ENCODE peak calls at places on chromosomes 13 and 19, in ten cellular contexts. Y, J, X, V, Z, M, I, H, E and T are unnamed samples.

GRCh38 chr19:10544753-10545251 is 1.1 kb downstream of the ATG4D start:
- DNase-seq in H (no peak), Z (no peak), I (no peak), M (no peak), V (no peak), E (no peak), J (no peak), Y (no peak), X (no peak), T (no peak)

GRCh38 chr19:35790981-35791813 is 15.8 kb downstream of the ARHGAP33 start:
- DNase-seq in Y (no peak), J (peak), V (no peak), H (no peak), I (no peak), Z (no peak), E (no peak), X (no peak), M (no peak), T (no peak)

GRCh38 chr19:18772620-18773587 is 18.2 kb downstream of the COMP start:
- DNase-seq in Z (no peak), H (no peak), X (no peak), E (no peak), M (no peak), J (peak), V (no peak), Y (no peak), I (no peak), T (peak)

GRCh38 chr13:112776354-112776753 is 86.5 kb downstream of the ATP11A start:
- DNase-seq in Y (no peak), X (no peak), H (no peak), I (no peak), E (no peak), Z (no peak), J (no peak), M (no peak), V (no peak), T (no peak)

GRCh38 chr13:21670006-21670882 is 629 bp upstream of the FGF9 start:
- DNase-seq in I (no peak), J (peak), X (peak), E (peak), H (peak), Z (peak), Y (no peak), M (peak), V (peak), T (no peak)

GRCh38 chr19:2034729-2035589 is 16.1 kb downstream of the MKNK2 start:
- DNase-seq in Z (peak), H (peak), I (peak), J (peak), V (no peak), E (peak), X (no peak), M (peak), Y (peak), T (peak)

GRCh38 chr13:49303533-49304252 is 56.0 kb downstream of the CDADC1 start:
- DNase-seq in H (no peak), Y (no peak), I (no peak), X (peak), M (no peak), J (peak), V (no peak), E (no peak), Z (no peak), T (no peak)

GRCh38 chr19:17289489-17289888 is 7.8 kb downstream of the ANKLE1 start:
- DNase-seq in Z (peak), X (no peak), E (peak), H (peak), M (peak), V (peak), Y (peak), I (peak), J (peak), T (peak)

GRCh38 chr19:23776507-23777205 is 18.0 kb upstream of the ZNF681 start:
- DNase-seq in I (no peak), V (no peak), M (no peak), E (no peak), X (no peak), J (no peak), H (no peak), Z (no peak), Y (no peak), T (no peak)
- TF ChIP-seq CTCF in I (no peak), V (no peak), M (no peak), E (no peak), X (no peak), J (no peak), H (no peak), Z (no peak), Y (no peak), T (no peak)

DNA sequence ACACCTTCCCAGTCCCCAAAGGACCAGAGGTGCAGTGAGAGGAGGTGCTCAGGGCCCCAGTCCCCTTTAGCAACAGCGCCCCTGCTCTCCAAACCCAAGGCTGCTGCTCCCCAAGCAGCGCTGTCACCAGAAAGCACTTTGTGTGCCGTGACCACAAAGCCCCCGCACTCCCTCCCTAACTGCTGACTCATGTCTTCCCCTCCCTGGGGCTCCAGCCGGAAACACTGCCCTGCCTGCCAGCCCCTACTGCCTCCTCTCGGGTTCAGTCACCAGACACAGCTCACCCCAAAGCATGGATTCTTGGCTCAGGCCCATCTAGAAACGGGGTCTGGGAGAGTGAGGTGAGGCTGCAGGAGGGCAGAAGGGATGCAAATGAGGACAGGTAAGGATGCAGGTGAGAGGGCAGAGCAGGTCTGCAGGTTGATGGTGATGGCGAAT is 4.9 kb upstream of the TNFSF14 start:
- DNase-seq in X (peak), J (no peak), Z (peak), H (peak), Y (no peak), E (peak), V (peak), M (peak), I (peak), T (peak)
- TF ChIP-seq CTCF in X (no peak), J (no peak), Z (no peak), H (peak), Y (no peak), E (no peak), V (no peak), M (no peak), I (no peak), T (no peak)

GRCh38 chr13:86464193-86464592 is 665.0 kb upstream of the SLITRK6 start:
- DNase-seq in H (no peak), J (no peak), I (no peak), M (no peak), E (no peak), V (no peak), Y (no peak), X (no peak), Z (no peak), T (peak)
- TF ChIP-seq CTCF in H (peak), J (no peak), I (no peak), M (no peak), E (no peak), V (peak), Y (no peak), X (no peak), Z (no peak), T (no peak)

GRCh38 chr13:26254583-26255102 is 714 bp downstream of the CDK8 start:
- DNase-seq in E (peak), V (peak), M (peak), I (peak), J (peak), H (peak), X (peak), Z (peak), Y (no peak), T (peak)

GRCh38 chr13:26255717-26256277 is 1.9 kb downstream of the CDK8 start:
- DNase-seq in M (peak), J (no peak), Y (no peak), V (no peak), I (no peak), Z (no peak), E (peak), H (no peak), X (no peak), T (no peak)

GRCh38 chr13:26253262-26253786 is 605 bp upstream of the CDK8 start:
- DNase-seq in I (no peak), Z (no peak), V (no peak), X (no peak), Y (no peak), M (no peak), E (no peak), H (no peak), J (no peak), T (no peak)

GRCh38 chr13:26257049-26257448 is 3.1 kb downstream of the CDK8 start:
- DNase-seq in I (no peak), H (no peak), Y (no peak), J (no peak), V (no peak), X (no peak), Z (no peak), M (no peak), E (no peak), T (no peak)

DNA sequence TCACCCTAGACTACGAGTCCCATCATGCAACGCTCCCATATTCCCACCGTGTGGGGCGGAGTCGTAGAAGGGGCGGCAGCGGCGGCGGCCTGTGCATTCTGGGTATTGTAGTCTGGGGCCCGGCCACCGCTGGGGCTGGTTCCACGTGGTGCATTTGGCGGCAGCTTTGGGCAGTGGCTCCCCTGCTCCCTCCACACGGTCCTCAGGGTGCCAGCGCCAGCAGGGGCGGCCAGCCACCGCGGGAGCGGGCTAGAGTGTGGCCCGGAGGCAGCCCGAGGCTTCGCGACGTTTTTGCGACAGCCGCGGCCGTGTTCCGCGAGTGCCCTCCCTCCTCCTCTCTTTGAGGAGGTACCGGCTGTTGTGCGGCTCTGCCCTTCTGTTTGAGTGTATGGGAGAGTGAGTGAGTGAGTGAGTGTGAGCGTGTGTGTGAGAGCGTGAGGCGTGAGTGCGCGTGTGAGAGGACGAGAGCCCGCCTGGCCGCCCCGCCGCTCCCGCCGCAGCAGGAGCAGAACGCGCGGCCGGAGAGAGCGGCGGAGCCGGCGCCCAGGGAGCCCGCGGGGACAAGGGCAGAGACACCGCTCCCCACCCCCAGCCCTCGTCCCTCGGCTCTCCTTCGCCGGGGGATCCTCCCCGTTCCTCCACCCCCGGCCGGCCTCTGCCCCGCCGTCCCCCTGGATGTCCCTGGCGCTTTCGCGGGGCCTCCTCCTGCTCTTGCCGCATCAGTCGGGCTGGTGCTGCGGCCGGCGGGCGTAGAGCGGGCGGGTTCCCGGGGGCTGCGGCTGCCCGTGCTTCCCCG is at the start of gene CDK8:
- DNase-seq in H (peak), V (peak), Y (peak), X (peak), M (peak), Z (peak), E (peak), J (peak), I (peak), T (peak)
- TF ChIP-seq CTCF in H (no peak), V (no peak), Y (no peak), X (no peak), M (no peak), Z (no peak), E (no peak), J (no peak), I (no peak), T (no peak)

GRCh38 chr13:80341098-80341701 is at the start of gene SPRY2:
- DNase-seq in E (peak), V (peak), J (peak), Y (peak), I (peak), Z (peak), X (peak), H (peak), M (peak), T (peak)
- TF ChIP-seq CTCF in E (peak), V (no peak), J (no peak), Y (no peak), I (no peak), Z (peak), X (peak), H (peak), M (no peak), T (peak)

GRCh38 chr13:114017028-114017630 is 43.3 kb upstream of the C13orf46 start:
- DNase-seq in Y (no peak), I (no peak), J (no peak), V (peak), H (no peak), E (peak), M (peak), Z (no peak), X (no peak), T (no peak)
- TF ChIP-seq CTCF in Y (no peak), I (no peak), J (no peak), V (peak), H (no peak), E (peak), M (peak), Z (no peak), X (no peak), T (no peak)

GRCh38 chr19:27774827-27775226 is 1438.1 kb downstream of the UQCRFS1 start:
- DNase-seq in E (no peak), M (peak), I (no peak), H (no peak), V (no peak), Z (no peak), X (no peak), Y (no peak), J (no peak), T (no peak)

GRCh38 chr19:27777242-27777641 is 1435.7 kb downstream of the UQCRFS1 start:
- DNase-seq in I (no peak), J (no peak), V (no peak), X (no peak), Z (no peak), E (no peak), Y (no peak), M (no peak), H (no peak), T (no peak)

GRCh38 chr19:27775395-27775794 is 1437.6 kb downstream of the UQCRFS1 start:
- DNase-seq in X (no peak), J (no peak), I (no peak), V (no peak), H (no peak), Z (no peak), E (no peak), M (no peak), Y (no peak), T (no peak)

GRCh38 chr19:27776524-27776923 is 1436.4 kb downstream of the UQCRFS1 start:
- DNase-seq in V (no peak), I (no peak), Y (no peak), Z (no peak), J (no peak), E (no peak), H (no peak), M (no peak), X (no peak), T (no peak)

DNA sequence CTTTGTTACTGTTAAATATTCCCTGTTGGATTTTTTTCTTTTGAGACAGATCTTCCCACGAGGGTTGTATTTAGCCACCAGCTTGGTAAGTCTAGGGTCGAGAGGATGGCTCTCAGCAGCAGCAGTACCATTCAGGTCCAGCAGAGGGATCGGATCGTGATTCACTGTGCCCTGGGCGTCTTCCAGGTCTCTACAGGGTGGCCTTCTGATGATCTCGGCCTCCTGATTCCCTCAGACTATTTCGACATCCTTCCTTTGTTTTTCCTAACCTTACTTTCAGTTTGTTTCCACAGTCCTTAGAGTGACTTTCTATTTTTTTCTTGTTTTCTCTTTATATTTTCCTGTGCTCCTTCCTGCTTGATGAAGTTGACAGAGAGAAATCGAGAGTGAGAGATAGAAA is 1436.9 kb downstream of the UQCRFS1 start:
- DNase-seq in M (peak), V (peak), Z (peak), X (no peak), J (no peak), H (no peak), I (no peak), E (peak), Y (no peak), T (peak)
- TF ChIP-seq CTCF in M (peak), V (peak), Z (no peak), X (no peak), J (no peak), H (no peak), I (no peak), E (no peak), Y (no peak), T (peak)

GRCh38 chr13:110565296-110565695 is 3.8 kb upstream of the RAB20 start:
- DNase-seq in I (no peak), E (no peak), J (no peak), M (no peak), X (no peak), H (no peak), V (no peak), Z (no peak), Y (no peak), T (peak)
- TF ChIP-seq CTCF in I (no peak), E (peak), J (no peak), M (peak), X (no peak), H (no peak), V (no peak), Z (no peak), Y (peak), T (peak)